ENCODE peak calls at places on chromosomes 3 and 15, in seven cellular contexts. D is activated CD4-positive, alpha-beta T cell treated with anti-CD3 and anti-CD28 coated beads, Interleukin-2, amount 50 U/mL, for 4 hours; G is AG10803; R is GM04504; U is ACHN; T is HEK293T; J is dorsolateral prefrontal cortex. M is an unnamed sample.
A peak's percentile ranks its signal among the peaks of the same experiment; 100 is the strongest.

GRCh38 chr15:28942046-28942445 is 56.3 kb downstream of the APBA2 start:
- DNase-seq in G (no peak), T (no peak), J (no peak), U (no peak), R (no peak), D (peak; percentile 28), M (no peak)

GRCh38 chr3:127158614-127159221 is 34.2 kb upstream of the PRR23E start:
- DNase-seq in R (no peak), T (peak; percentile 32), G (no peak), D (no peak), J (no peak), U (peak; percentile 22), M (peak; percentile 44)

GRCh38 chr15:84631706-84632272 is 22.3 kb downstream of the WDR73 start:
- DNase-seq in R (no peak), T (peak; percentile 12), J (no peak), D (no peak), G (peak; percentile 20), U (peak; percentile 16), M (peak; percentile 65)

GRCh38 chr3:4906107-4906621 is 73.1 kb upstream of the BHLHE40 start:
- DNase-seq in T (no peak), U (peak; percentile 80), J (no peak), R (no peak), D (no peak), G (no peak), M (peak; percentile 64)

GRCh38 chr3:149384911-149385321 is 7.5 kb upstream of the TM4SF1 start:
- DNase-seq in G (peak; percentile 93), D (no peak), J (no peak), U (no peak), T (no peak), R (peak; percentile 72), M (peak; percentile 56)

GRCh38 chr3:58508437-58508836 is 16.5 kb downstream of the KCTD6 start:
- DNase-seq in G (no peak), R (no peak), J (no peak), U (no peak), D (no peak), T (no peak), M (no peak)

GRCh38 chr3:60708191-60708975 is 542.9 kb downstream of the FHIT start:
- DNase-seq in R (no peak), J (no peak), U (no peak), D (no peak), G (peak; percentile 71), T (peak; percentile 27), M (no peak)

GRCh38 chr3:17674082-17674686 is 68.2 kb downstream of the TBC1D5 start:
- DNase-seq in R (no peak), U (no peak), D (no peak), T (no peak), J (no peak), G (no peak), M (no peak)

GRCh38 chr15:88610756-88611231 is 10.3 kb upstream of the AEN start:
- DNase-seq in D (no peak), J (no peak), T (no peak), G (peak; percentile 22), R (no peak), U (peak; percentile 35), M (no peak)

GRCh38 chr15:33810083-33810595 is 158.2 kb upstream of the CHRM5 start:
- DNase-seq in U (no peak), G (no peak), D (no peak), J (no peak), R (no peak), T (no peak), M (no peak)